ENCODE peak calls at places on chromosome 1, in ten cellular contexts. One of them, this sample, is unnamed.

GRCh38 chr1:223018534-223018933 is 124.5 kb downstream of the TLR5 start:
- DNase-seq in GM04504: no peak
- DNase-seq in GM20000: no peak
- DNase-seq in RKO: no peak
- DNase-seq in activated naive CD4-positive, alpha-beta T cell: no peak
- DNase-seq in HFF-Myc: no peak
- DNase-seq in H7: no peak
- DNase-seq in BJ: no peak
- DNase-seq in NCI-H345: no peak
- DNase-seq in activated CD4-positive, alpha-beta T cell treated with anti-CD3 and anti-CD28 coated beads, Interleukin-2, amount 50 U/mL, for 1 hour: no peak
- DNase-seq in this sample: no peak

GRCh38 chr1:183349201-183349711 is 68.9 kb downstream of the NMNAT2 start:
- DNase-seq in GM04504: peak; percentile 38
- DNase-seq in GM20000: no peak
- DNase-seq in RKO: no peak
- DNase-seq in activated naive CD4-positive, alpha-beta T cell: no peak
- DNase-seq in HFF-Myc: no peak
- DNase-seq in H7: no peak
- DNase-seq in BJ: peak; percentile 18
- DNase-seq in NCI-H345: peak; percentile 45
- DNase-seq in activated CD4-positive, alpha-beta T cell treated with anti-CD3 and anti-CD28 coated beads, Interleukin-2, amount 50 U/mL, for 1 hour: no peak
- DNase-seq in this sample: no peak

GRCh38 chr1:111747282-111747734 is 8.1 kb upstream of the INKA2 start:
- DNase-seq in GM04504: peak; percentile 41
- DNase-seq in GM20000: peak; percentile 77
- DNase-seq in RKO: peak; percentile 81
- DNase-seq in activated naive CD4-positive, alpha-beta T cell: no peak
- DNase-seq in HFF-Myc: peak; percentile 69
- DNase-seq in H7: peak; percentile 74
- DNase-seq in BJ: no peak
- DNase-seq in NCI-H345: peak; percentile 15
- DNase-seq in activated CD4-positive, alpha-beta T cell treated with anti-CD3 and anti-CD28 coated beads, Interleukin-2, amount 50 U/mL, for 1 hour: peak; percentile 47
- DNase-seq in this sample: peak; percentile 89

GRCh38 chr1:179853102-179853501 is 24.5 kb downstream of the TOR1AIP2 start:
- DNase-seq in GM04504: no peak
- DNase-seq in GM20000: no peak
- DNase-seq in RKO: no peak
- DNase-seq in activated naive CD4-positive, alpha-beta T cell: no peak
- DNase-seq in HFF-Myc: no peak
- DNase-seq in H7: no peak
- DNase-seq in BJ: no peak
- DNase-seq in NCI-H345: no peak
- DNase-seq in activated CD4-positive, alpha-beta T cell treated with anti-CD3 and anti-CD28 coated beads, Interleukin-2, amount 50 U/mL, for 1 hour: no peak
- DNase-seq in this sample: no peak

GRCh38 chr1:34984435-34985062 is 598 bp downstream of the TMEM35B start:
- DNase-seq in GM04504: peak; percentile 17
- DNase-seq in GM20000: peak; percentile 61
- DNase-seq in RKO: peak; percentile 70
- DNase-seq in activated naive CD4-positive, alpha-beta T cell: no peak
- DNase-seq in HFF-Myc: no peak
- DNase-seq in H7: no peak
- DNase-seq in BJ: no peak
- DNase-seq in NCI-H345: peak; percentile 21
- DNase-seq in activated CD4-positive, alpha-beta T cell treated with anti-CD3 and anti-CD28 coated beads, Interleukin-2, amount 50 U/mL, for 1 hour: no peak
- DNase-seq in this sample: peak; percentile 34

GRCh38 chr1:226526801-226527595 is 21.6 kb upstream of the STUM start:
- DNase-seq in GM04504: no peak
- DNase-seq in GM20000: no peak
- DNase-seq in RKO: peak; percentile 11
- DNase-seq in activated naive CD4-positive, alpha-beta T cell: no peak
- DNase-seq in HFF-Myc: no peak
- DNase-seq in H7: peak; percentile 88
- DNase-seq in BJ: no peak
- DNase-seq in NCI-H345: no peak
- DNase-seq in activated CD4-positive, alpha-beta T cell treated with anti-CD3 and anti-CD28 coated beads, Interleukin-2, amount 50 U/mL, for 1 hour: no peak
- DNase-seq in this sample: peak; percentile 67

GRCh38 chr1:58884706-58885661 is 101.1 kb upstream of the JUN start:
- DNase-seq in GM04504: no peak
- DNase-seq in GM20000: no peak
- DNase-seq in RKO: no peak
- DNase-seq in activated naive CD4-positive, alpha-beta T cell: no peak
- DNase-seq in HFF-Myc: no peak
- DNase-seq in H7: no peak
- DNase-seq in BJ: no peak
- DNase-seq in NCI-H345: peak; percentile 89
- DNase-seq in activated CD4-positive, alpha-beta T cell treated with anti-CD3 and anti-CD28 coated beads, Interleukin-2, amount 50 U/mL, for 1 hour: no peak
- DNase-seq in this sample: no peak

GRCh38 chr1:39508266-39508665 is 16.8 kb downstream of the BMP8A start:
- DNase-seq in GM04504: no peak
- DNase-seq in GM20000: no peak
- DNase-seq in RKO: no peak
- DNase-seq in activated naive CD4-positive, alpha-beta T cell: no peak
- DNase-seq in HFF-Myc: no peak
- DNase-seq in H7: no peak
- DNase-seq in BJ: no peak
- DNase-seq in NCI-H345: no peak
- DNase-seq in activated CD4-positive, alpha-beta T cell treated with anti-CD3 and anti-CD28 coated beads, Interleukin-2, amount 50 U/mL, for 1 hour: no peak
- DNase-seq in this sample: no peak